ENCODE peak calls at places on chromosome 5, in four cellular contexts. H is GM04504, B is A172, D is cardiac muscle cell. X is an unnamed sample.

GRCh38 chr5:114192108-114192507 is 169.8 kb upstream of the KCNN2 start:
- DNase-seq in H (no peak), B (peak; percentile 51), D (no peak), X (peak; percentile 16)

GRCh38 chr5:159805021-159805420 is 111.3 kb upstream of the ADRA1B start:
- DNase-seq in H (no peak), B (no peak), D (no peak), X (no peak)

GRCh38 chr5:4579679-4580078 is 560.5 kb upstream of the ADAMTS16 start:
- DNase-seq in H (no peak), B (peak; percentile 4), D (no peak), X (no peak)

GRCh38 chr5:179866241-179867078 is 7.8 kb upstream of the MRNIP start:
- DNase-seq in H (no peak), B (no peak), D (no peak), X (no peak)

GRCh38 chr5:30197662-30198061 is 995.8 kb upstream of the CDH6 start:
- DNase-seq in H (no peak), B (no peak), D (no peak), X (no peak)

GRCh38 chr5:2238732-2239131 is 356.0 kb upstream of the IRX4 start:
- DNase-seq in H (no peak), B (no peak), D (no peak), X (no peak)

GRCh38 chr5:124570285-124571035 is 176.0 kb downstream of the ZNF608 start:
- DNase-seq in H (no peak), B (no peak), D (peak; percentile 42), X (no peak)

GRCh38 chr5:167908596-167908995 is 382.8 kb upstream of the WWC1 start:
- DNase-seq in H (no peak), B (no peak), D (no peak), X (peak; percentile 61)

GRCh38 chr5:67998709-67999251 is 216.8 kb upstream of the PIK3R1 start:
- DNase-seq in H (peak; percentile 71), B (peak; percentile 95), D (peak; percentile 15), X (peak; percentile 36)

GRCh38 chr5:54889826-54890225 is 95.6 kb downstream of the ESM1 start:
- DNase-seq in H (no peak), B (peak; percentile 90), D (peak; percentile 15), X (peak; percentile 90)

GRCh38 chr5:168174376-168174775 is 117.1 kb upstream of the WWC1 start:
- DNase-seq in H (no peak), B (peak; percentile 36), D (no peak), X (peak; percentile 37)

GRCh38 chr5:39231705-39232525 is 12.6 kb upstream of the FYB1 start:
- DNase-seq in H (no peak), B (peak; percentile 33), D (no peak), X (peak; percentile 52)

GRCh38 chr5:113487779-113488644 is at the start of gene MCC:
- DNase-seq in H (peak; percentile 74), B (peak; percentile 67), D (peak; percentile 89), X (peak; percentile 94)

GRCh38 chr5:66407739-66408138 is 188.5 kb upstream of the MAST4 start:
- DNase-seq in H (no peak), B (no peak), D (no peak), X (no peak)

GRCh38 chr5:133641683-133642082 is 29.3 kb upstream of the FSTL4 start:
- DNase-seq in H (no peak), B (no peak), D (no peak), X (no peak)

GRCh38 chr5:94544031-94544650 is 74.3 kb downstream of the KIAA0825 start:
- DNase-seq in H (no peak), B (no peak), D (no peak), X (no peak)

GRCh38 chr5:142248853-142249462 is 75.9 kb downstream of the SPRY4 start:
- DNase-seq in H (peak; percentile 38), B (peak; percentile 60), D (no peak), X (no peak)

GRCh38 chr5:74640450-74641013 is at the start of gene ENC1:
- DNase-seq in H (peak; percentile 69), B (peak; percentile 94), D (peak; percentile 92), X (peak; percentile 98)

GRCh38 chr5:155978805-155979204 is 348.2 kb upstream of the SGCD start:
- DNase-seq in H (no peak), B (no peak), D (no peak), X (no peak)

GRCh38 chr5:139752506-139753350 is 42.9 kb upstream of the PSD2 start:
- DNase-seq in H (no peak), B (peak; percentile 64), D (no peak), X (peak; percentile 51)

GRCh38 chr5:125584119-125584518 is 837.7 kb upstream of the ZNF608 start:
- DNase-seq in H (no peak), B (no peak), D (no peak), X (no peak)

GRCh38 chr5:73327908-73328455 is 120.6 kb downstream of the FOXD1 start:
- DNase-seq in H (no peak), B (peak; percentile 80), D (no peak), X (no peak)

X was measured in NCI-H226.